ENCODE peak calls at places on chromosomes 4 and X, in seven cellular contexts. One of them, this sample, is unnamed.

GRCh38 chr4:16032382-16032743 is 51.5 kb downstream of the PROM1 start:
- DNase-seq in H9: no peak
- DNase-seq in left kidney: no peak
- DNase-seq in GM23248: no peak
- DNase-seq in fibroblast of the conjunctiva: no peak
- DNase-seq in amniotic epithelial cell: no peak
- DNase-seq in heart left ventricle: no peak
- DNase-seq in this sample: no peak

GRCh38 chr4:54065282-54066087 is 1.1 kb upstream of the CHIC2 start:
- DNase-seq in H9: no peak
- DNase-seq in left kidney: peak; percentile 11
- DNase-seq in GM23248: peak; percentile 71
- DNase-seq in fibroblast of the conjunctiva: no peak
- DNase-seq in amniotic epithelial cell: no peak
- DNase-seq in heart left ventricle: no peak
- DNase-seq in this sample: no peak

GRCh38 chrX:131837325-131837724 is 185.8 kb upstream of the STK26 start:
- DNase-seq in H9: no peak
- DNase-seq in left kidney: no peak
- DNase-seq in GM23248: peak; percentile 12
- DNase-seq in fibroblast of the conjunctiva: no peak
- DNase-seq in amniotic epithelial cell: no peak
- DNase-seq in heart left ventricle: no peak
- DNase-seq in this sample: no peak

GRCh38 chr4:16415751-16416150 is 189.5 kb upstream of the TAPT1 start:
- DNase-seq in H9: no peak
- DNase-seq in left kidney: peak; percentile 85
- DNase-seq in GM23248: no peak
- DNase-seq in fibroblast of the conjunctiva: no peak
- DNase-seq in amniotic epithelial cell: no peak
- DNase-seq in heart left ventricle: no peak
- DNase-seq in this sample: no peak

GRCh38 chrX:39012561-39013209 is 211.4 kb downstream of the MID1IP1 start:
- DNase-seq in H9: no peak
- DNase-seq in left kidney: peak; percentile 38
- DNase-seq in GM23248: peak; percentile 60
- DNase-seq in fibroblast of the conjunctiva: no peak
- DNase-seq in amniotic epithelial cell: no peak
- DNase-seq in heart left ventricle: no peak
- DNase-seq in this sample: no peak

GRCh38 chr4:181612240-181612639 is 631.0 kb upstream of the TENM3 start:
- DNase-seq in H9: no peak
- DNase-seq in left kidney: no peak
- DNase-seq in GM23248: no peak
- DNase-seq in fibroblast of the conjunctiva: no peak
- DNase-seq in amniotic epithelial cell: no peak
- DNase-seq in heart left ventricle: no peak
- DNase-seq in this sample: no peak

GRCh38 chrX:20171887-20172286 is 30.2 kb upstream of the EIF1AX start:
- DNase-seq in H9: no peak
- DNase-seq in left kidney: no peak
- DNase-seq in GM23248: no peak
- DNase-seq in fibroblast of the conjunctiva: no peak
- DNase-seq in amniotic epithelial cell: no peak
- DNase-seq in heart left ventricle: no peak
- DNase-seq in this sample: no peak

GRCh38 chr4:153318696-153319320 is 25.7 kb upstream of the MND1 start:
- DNase-seq in H9: no peak
- DNase-seq in left kidney: peak; percentile 81
- DNase-seq in GM23248: peak; percentile 67
- DNase-seq in fibroblast of the conjunctiva: peak; percentile 43
- DNase-seq in amniotic epithelial cell: peak; percentile 49
- DNase-seq in heart left ventricle: no peak
- DNase-seq in this sample: peak; percentile 28

GRCh38 chr4:112069110-112069509 is 76.1 kb upstream of the FAM241A start:
- DNase-seq in H9: no peak
- DNase-seq in left kidney: no peak
- DNase-seq in GM23248: peak; percentile 16
- DNase-seq in fibroblast of the conjunctiva: no peak
- DNase-seq in amniotic epithelial cell: peak; percentile 61
- DNase-seq in heart left ventricle: no peak
- DNase-seq in this sample: no peak

GRCh38 chr4:7043521-7044414 is 596 bp downstream of the TADA2B start:
- DNase-seq in H9: no peak
- DNase-seq in left kidney: peak; percentile 69
- DNase-seq in GM23248: peak; percentile 71
- DNase-seq in fibroblast of the conjunctiva: no peak
- DNase-seq in amniotic epithelial cell: no peak
- DNase-seq in heart left ventricle: peak; percentile 77
- DNase-seq in this sample: no peak

GRCh38 chr4:88737304-88738015 is 39.8 kb upstream of the NAP1L5 start:
- DNase-seq in H9: no peak
- DNase-seq in left kidney: peak; percentile 98
- DNase-seq in GM23248: no peak
- DNase-seq in fibroblast of the conjunctiva: no peak
- DNase-seq in amniotic epithelial cell: peak; percentile 85
- DNase-seq in heart left ventricle: no peak
- DNase-seq in this sample: no peak

GRCh38 chrX:108397627-108398392 is 40.4 kb downstream of the COL4A6 start:
- DNase-seq in H9: no peak
- DNase-seq in left kidney: no peak
- DNase-seq in GM23248: peak; percentile 80
- DNase-seq in fibroblast of the conjunctiva: peak; percentile 29
- DNase-seq in amniotic epithelial cell: peak; percentile 21
- DNase-seq in heart left ventricle: no peak
- DNase-seq in this sample: no peak

GRCh38 chr4:18042754-18043153 is 21.2 kb upstream of the LCORL start:
- DNase-seq in H9: no peak
- DNase-seq in left kidney: peak; percentile 6
- DNase-seq in GM23248: no peak
- DNase-seq in fibroblast of the conjunctiva: no peak
- DNase-seq in amniotic epithelial cell: peak; percentile 15
- DNase-seq in heart left ventricle: no peak
- DNase-seq in this sample: no peak

GRCh38 chr4:189146994-189147929 is 793.4 kb upstream of the FRG1 start:
- DNase-seq in H9: no peak
- DNase-seq in left kidney: no peak
- DNase-seq in GM23248: no peak
- DNase-seq in fibroblast of the conjunctiva: no peak
- DNase-seq in amniotic epithelial cell: no peak
- DNase-seq in heart left ventricle: no peak
- DNase-seq in this sample: no peak

GRCh38 chr4:128428397-128428796 is 140.8 kb upstream of the PGRMC2 start:
- DNase-seq in H9: no peak
- DNase-seq in left kidney: no peak
- DNase-seq in GM23248: no peak
- DNase-seq in fibroblast of the conjunctiva: no peak
- DNase-seq in amniotic epithelial cell: no peak
- DNase-seq in heart left ventricle: no peak
- DNase-seq in this sample: no peak

GRCh38 chrX:13305091-13305490 is 14.8 kb downstream of the ATXN3L start:
- DNase-seq in H9: no peak
- DNase-seq in left kidney: no peak
- DNase-seq in GM23248: no peak
- DNase-seq in fibroblast of the conjunctiva: no peak
- DNase-seq in amniotic epithelial cell: no peak
- DNase-seq in heart left ventricle: no peak
- DNase-seq in this sample: no peak